ENCODE peak calls at places on chromosomes 3 and 15, in four cellular contexts. N is ovary, O is endothelial cell, I is K562. T is an unnamed sample.
A peak's percentile ranks its signal among the peaks of the same experiment; 100 is the strongest.

GRCh38 chr3:59518268-59518667 is 468.4 kb upstream of the CFAP20DC start:
- DNase-seq in O (no peak), I (no peak), N (no peak), T (no peak)

GRCh38 chr15:74322558-74323180 is 44.8 kb downstream of the CYP11A1 start:
- DNase-seq in N (peak; percentile 83), O (peak; percentile 75), I (peak; percentile 80), T (peak; percentile 67)

GRCh38 chr3:117495620-117496019 is 786.0 kb downstream of the TUSC7 start:
- DNase-seq in I (no peak), O (no peak), N (no peak), T (no peak)

GRCh38 chr3:20121088-20121487 is 64.9 kb downstream of the SGO1 start:
- DNase-seq in N (no peak), O (no peak), I (no peak), T (no peak)

GRCh38 chr3:71139501-71139900 is 444.0 kb downstream of the FOXP1 start:
- DNase-seq in O (no peak), N (no peak), I (no peak), T (no peak)

GRCh38 chr15:83118291-83118827 is 10.9 kb downstream of the TM6SF1 start:
- DNase-seq in I (no peak), N (no peak), O (no peak), T (no peak)

GRCh38 chr15:60419752-60420151 is 22.0 kb upstream of the ANXA2 start:
- DNase-seq in O (no peak), I (no peak), N (no peak), T (no peak)

GRCh38 chr3:61530355-61530754 is 31.0 kb upstream of the PTPRG start:
- DNase-seq in N (no peak), O (peak; percentile 32), I (no peak), T (no peak)

GRCh38 chr3:121975702-121976302 is 46.2 kb downstream of the ILDR1 start:
- DNase-seq in N (no peak), I (no peak), O (no peak), T (no peak)

GRCh38 chr3:78726545-78726944 is 1041.3 kb downstream of the ROBO1 start:
- DNase-seq in I (no peak), N (no peak), O (no peak), T (no peak)

GRCh38 chr3:122021811-122022401 is at the start of gene ILDR1:
- DNase-seq in I (peak; percentile 26), N (no peak), O (peak; percentile 11), T (no peak)

GRCh38 chr3:190541560-190541959 is 27.7 kb downstream of the IL1RAP start:
- DNase-seq in N (no peak), O (no peak), I (no peak), T (no peak)

DNA sequence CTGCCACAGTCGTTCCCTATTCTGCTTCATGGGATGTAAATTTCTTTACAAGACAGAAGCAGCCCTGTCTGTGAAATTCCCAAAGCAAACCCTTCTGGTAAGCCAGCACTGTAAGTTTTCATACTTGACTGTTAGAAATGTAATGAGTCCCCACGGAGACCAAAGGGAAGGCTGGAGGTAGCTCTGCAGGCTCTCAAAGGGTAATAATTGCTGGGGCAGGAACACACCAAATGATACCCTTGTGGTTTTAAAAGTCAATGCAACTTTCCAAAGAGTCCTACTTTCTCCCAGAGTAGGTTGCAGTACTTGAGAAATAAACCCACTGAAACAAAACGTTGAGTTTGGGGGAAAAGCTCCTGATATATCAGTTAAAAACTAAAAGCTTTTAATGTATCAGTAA is 129.8 kb upstream of the HES1 start:
- DNase-seq in O (no peak), N (no peak), I (no peak), T (no peak)
- TF ChIP-seq CTCF in O (no peak), N (no peak), I (peak; percentile 4), T (no peak)

GRCh38 chr3:26562324-26562723 is 60.2 kb upstream of the LRRC3B start:
- DNase-seq in I (no peak), N (no peak), O (no peak), T (no peak)
- TF ChIP-seq CTCF in I (no peak), N (no peak), O (no peak), T (no peak)

DNA sequence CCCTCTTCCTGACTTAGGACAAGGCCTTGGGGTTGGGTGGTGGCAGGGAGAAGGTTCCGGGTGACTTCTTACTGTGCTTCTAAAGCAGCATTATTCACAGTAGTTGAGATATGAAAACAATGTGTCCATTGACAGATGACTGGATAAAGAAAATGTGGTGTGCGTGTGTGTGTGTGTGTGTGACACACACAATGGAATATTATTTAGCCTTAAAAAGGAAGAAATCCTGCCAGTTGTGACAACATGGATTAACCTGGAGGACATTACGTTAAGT is 128.1 kb upstream of the RASGRP1 start:
- DNase-seq in N (no peak), I (no peak), O (no peak), T (no peak)
- TF ChIP-seq CTCF in N (no peak), I (no peak), O (no peak), T (no peak)

GRCh38 chr15:84790676-84791075 is 26.5 kb upstream of the ALPK3 start:
- DNase-seq in N (no peak), O (no peak), I (no peak), T (no peak)

GRCh38 chr15:84793431-84793830 is 23.7 kb upstream of the ALPK3 start:
- DNase-seq in N (no peak), I (no peak), O (no peak), T (no peak)

GRCh38 chr15:84791763-84792162 is 25.4 kb upstream of the ALPK3 start:
- DNase-seq in O (no peak), I (no peak), N (no peak), T (no peak)

GRCh38 chr15:84788500-84788899 is 28.7 kb upstream of the ALPK3 start:
- DNase-seq in I (no peak), N (no peak), O (no peak), T (no peak)

DNA sequence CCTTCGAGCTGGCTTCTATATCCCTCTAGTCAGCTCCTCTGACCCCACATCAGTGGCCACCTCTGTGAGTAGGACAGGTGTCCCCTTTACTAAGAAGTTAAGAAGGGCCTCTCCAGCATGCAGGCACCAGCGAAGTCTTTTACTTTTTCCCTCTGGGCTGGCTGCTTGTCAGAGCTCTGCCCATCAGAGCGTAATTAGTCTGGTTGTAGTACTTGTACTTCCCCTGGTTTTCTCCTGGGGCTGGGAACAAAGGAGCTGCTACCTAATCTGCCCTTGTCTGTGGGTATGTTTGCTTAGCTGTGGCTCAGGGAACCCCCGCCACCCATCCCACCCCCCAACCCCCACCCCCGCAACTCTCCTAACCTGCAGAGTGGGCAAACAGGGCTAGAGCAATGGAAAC is 27.4 kb upstream of the ALPK3 start:
- DNase-seq in I (no peak), O (no peak), N (no peak), T (no peak)
- TF ChIP-seq CTCF in I (no peak), O (no peak), N (no peak), T (no peak)

DNA sequence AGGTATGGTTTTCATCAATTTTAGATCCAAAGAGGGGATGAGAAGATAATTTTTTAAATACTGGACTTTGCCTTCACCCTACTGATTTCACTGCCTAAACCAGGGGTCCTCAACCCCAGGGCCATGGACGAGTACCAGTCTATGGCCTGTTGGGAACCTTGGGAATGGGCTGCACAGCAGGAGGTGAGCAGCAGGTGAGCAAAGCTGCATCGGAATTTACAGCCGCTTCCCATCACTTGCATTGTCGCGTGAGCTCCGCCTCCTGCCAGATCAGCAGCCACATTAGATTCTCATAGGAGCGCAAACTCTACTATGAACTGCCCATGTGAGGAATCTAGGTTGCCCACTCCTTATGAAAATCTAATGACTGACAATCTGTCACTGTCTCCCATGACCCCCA is 76.3 kb upstream of the TTBK2 start:
- DNase-seq in I (no peak), N (no peak), O (no peak), T (no peak)
- TF ChIP-seq CTCF in I (no peak), N (no peak), O (no peak), T (no peak)

GRCh38 chr3:126703512-126704493 is at the start of gene CHCHD6:
- DNase-seq in O (peak; percentile 95), N (peak; percentile 95), I (peak; percentile 99), T (peak; percentile 97)
- TF ChIP-seq CTCF in O (no peak), N (no peak), I (peak; percentile 45), T (no peak)

DNA sequence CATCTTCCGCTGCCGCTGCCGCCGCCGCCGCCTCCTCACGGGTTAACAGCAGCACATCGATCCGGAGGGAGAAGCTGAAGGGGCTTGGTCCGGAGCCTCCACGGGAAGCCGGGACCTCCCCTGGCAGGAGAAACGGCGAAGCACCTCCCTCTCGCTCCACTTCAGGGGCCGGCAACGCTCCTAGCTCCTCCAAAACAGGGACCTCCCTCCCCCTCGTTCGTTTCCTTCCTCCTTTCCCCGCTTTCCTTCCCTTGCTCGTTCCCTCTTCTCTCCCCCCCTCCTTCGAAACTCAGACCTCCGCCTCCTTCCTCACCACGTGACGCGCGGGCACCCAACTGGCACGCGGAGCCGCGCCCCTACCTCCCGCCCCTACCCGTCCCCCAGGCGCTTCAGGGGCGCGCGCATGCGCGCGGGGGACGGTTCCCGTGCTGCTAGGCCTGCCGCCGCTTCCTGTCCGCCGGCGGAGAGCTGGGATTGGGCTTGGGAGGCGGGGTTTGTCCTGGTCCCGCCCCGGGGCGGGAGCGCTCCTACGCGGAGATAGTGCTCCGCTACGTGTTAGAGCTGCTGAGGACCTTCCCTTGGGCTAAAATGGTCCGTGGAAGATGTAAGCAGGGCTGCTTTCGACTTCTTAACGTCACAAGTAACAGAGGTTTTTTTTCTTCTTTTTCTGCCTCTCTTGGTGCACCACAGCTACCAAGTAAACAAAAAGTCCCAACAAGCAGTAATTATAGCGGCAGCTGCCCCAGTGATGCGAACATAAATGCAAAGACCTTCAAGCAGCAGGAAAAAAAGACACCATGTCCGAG is at the start of gene ADAM10:
- DNase-seq in I (peak; percentile 99), N (peak; percentile 99), O (peak; percentile 100), T (peak; percentile 96)
- TF ChIP-seq CTCF in I (no peak), N (no peak), O (no peak), T (no peak)

DNA sequence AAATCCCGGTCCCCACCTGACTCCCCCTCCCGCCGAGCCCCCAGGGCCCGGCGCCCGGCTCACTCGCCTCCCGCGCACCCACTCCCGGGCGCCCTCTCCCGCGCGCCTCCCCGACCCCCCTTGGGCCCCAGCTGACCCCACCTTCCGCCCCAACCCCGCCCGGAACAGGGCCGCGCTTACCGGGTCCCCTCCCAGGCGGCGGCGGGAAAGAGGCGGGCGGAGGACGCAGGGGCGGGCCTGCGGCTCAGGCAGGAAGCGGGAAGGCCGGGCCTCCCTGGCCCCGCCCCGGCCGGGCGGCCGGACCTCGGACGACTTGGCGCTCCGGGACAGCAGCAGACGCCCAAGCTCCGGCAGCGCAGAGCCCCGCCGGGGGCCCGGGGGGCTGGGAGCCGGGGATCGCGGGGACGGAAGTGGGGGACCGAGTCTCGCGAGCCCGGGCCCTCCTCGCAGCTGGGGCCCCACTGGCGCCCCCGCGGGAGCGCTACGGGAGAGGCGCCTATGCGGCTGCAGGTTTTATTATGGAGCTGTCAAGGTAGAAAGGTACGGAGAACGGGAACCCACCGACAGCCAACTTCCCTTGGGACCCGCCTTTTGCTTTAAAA is at the start of gene SLC41A3:
- DNase-seq in N (peak; percentile 86), O (peak; percentile 80), I (peak; percentile 86), T (peak; percentile 73)
- TF ChIP-seq CTCF in N (no peak), O (no peak), I (peak; percentile 44), T (peak; percentile 58)